ENCODE peak calls at places on chromosomes 13 and 19, in five cellular contexts. One of them, this sample, is unnamed. For H3K4me1, the result is how much of the 10 kb centered on the place peaks cover.

GRCh38 chr13:112071902-112072530 is 5.1 kb downstream of the SOX1 start:
- DNase-seq in mucosa of descending colon: no peak
- DNase-seq in BE2C: no peak
- DNase-seq in fibroblast of lung: no peak
- DNase-seq in naive thymus-derived CD4-positive, alpha-beta T cell: no peak
- DNase-seq in this sample: no peak

GRCh38 chr13:79423801-79424642 is 18.0 kb upstream of the RBM26 start:
- DNase-seq in mucosa of descending colon: no peak
- DNase-seq in naive thymus-derived CD4-positive, alpha-beta T cell: no peak
- DNase-seq in fibroblast of lung: peak
- DNase-seq in BE2C: no peak
- DNase-seq in this sample: no peak

GRCh38 chr19:18292460-18292809 is 11.0 kb upstream of the JUND start:
- DNase-seq in naive thymus-derived CD4-positive, alpha-beta T cell: no peak
- DNase-seq in mucosa of descending colon: no peak
- DNase-seq in BE2C: no peak
- DNase-seq in fibroblast of lung: no peak
- DNase-seq in this sample: no peak

GRCh38 chr13:19910336-19911072 is 47.1 kb upstream of the ZMYM5 start:
- DNase-seq in BE2C: no peak
- DNase-seq in fibroblast of lung: no peak
- DNase-seq in mucosa of descending colon: no peak
- DNase-seq in naive thymus-derived CD4-positive, alpha-beta T cell: no peak
- DNase-seq in this sample: no peak

GRCh38 chr19:6126335-6126974 is 9.0 kb upstream of the ACSBG2 start:
- DNase-seq in mucosa of descending colon: no peak
- DNase-seq in fibroblast of lung: peak
- DNase-seq in naive thymus-derived CD4-positive, alpha-beta T cell: no peak
- DNase-seq in BE2C: peak
- DNase-seq in this sample: no peak

GRCh38 chr19:37855098-37855497 is 51.3 kb downstream of the WDR87 start:
- DNase-seq in BE2C: peak
- DNase-seq in fibroblast of lung: peak
- DNase-seq in mucosa of descending colon: peak
- DNase-seq in naive thymus-derived CD4-positive, alpha-beta T cell: no peak
- DNase-seq in this sample: peak

GRCh38 chr19:33621811-33622504 is at the start of gene CHST8:
- DNase-seq in naive thymus-derived CD4-positive, alpha-beta T cell: no peak
- DNase-seq in fibroblast of lung: no peak
- DNase-seq in mucosa of descending colon: no peak
- DNase-seq in BE2C: peak
- DNase-seq in this sample: no peak

GRCh38 chr13:92433386-92433785 is 793.2 kb upstream of the GPC6 start:
- DNase-seq in BE2C: no peak
- DNase-seq in fibroblast of lung: no peak
- DNase-seq in naive thymus-derived CD4-positive, alpha-beta T cell: no peak
- DNase-seq in mucosa of descending colon: no peak
- DNase-seq in this sample: no peak

GRCh38 chr19:39372047-39372802 is 18.7 kb downstream of the PAF1 start:
- DNase-seq in fibroblast of lung: peak
- DNase-seq in mucosa of descending colon: no peak
- DNase-seq in BE2C: no peak
- DNase-seq in naive thymus-derived CD4-positive, alpha-beta T cell: no peak
- DNase-seq in this sample: peak

GRCh38 chr13:20997301-20998061 is 63.9 kb downstream of the LATS2 start:
- DNase-seq in fibroblast of lung: peak
- DNase-seq in BE2C: no peak
- DNase-seq in mucosa of descending colon: no peak
- DNase-seq in naive thymus-derived CD4-positive, alpha-beta T cell: no peak
- DNase-seq in this sample: no peak

GRCh38 chr19:14772467-14772866 is 5.9 kb downstream of the ADGRE2 start:
- DNase-seq in BE2C: no peak
- DNase-seq in naive thymus-derived CD4-positive, alpha-beta T cell: no peak
- DNase-seq in mucosa of descending colon: no peak
- DNase-seq in fibroblast of lung: no peak
- DNase-seq in this sample: no peak

GRCh38 chr13:43915451-43915850 is 35.7 kb downstream of the LACC1 start:
- DNase-seq in naive thymus-derived CD4-positive, alpha-beta T cell: no peak
- DNase-seq in BE2C: no peak
- DNase-seq in mucosa of descending colon: no peak
- DNase-seq in fibroblast of lung: peak
- DNase-seq in this sample: no peak

GRCh38 chr19:15010497-15011255 is 31.0 kb upstream of the SLC1A6 start:
- DNase-seq in naive thymus-derived CD4-positive, alpha-beta T cell: no peak
- DNase-seq in BE2C: no peak
- DNase-seq in mucosa of descending colon: no peak
- DNase-seq in fibroblast of lung: no peak
- DNase-seq in this sample: no peak

GRCh38 chr13:50222569-50223332 is 207.5 kb downstream of the KCNRG start:
- DNase-seq in fibroblast of lung: peak
- DNase-seq in mucosa of descending colon: peak
- DNase-seq in naive thymus-derived CD4-positive, alpha-beta T cell: no peak
- DNase-seq in BE2C: no peak
- DNase-seq in this sample: peak

DNA sequence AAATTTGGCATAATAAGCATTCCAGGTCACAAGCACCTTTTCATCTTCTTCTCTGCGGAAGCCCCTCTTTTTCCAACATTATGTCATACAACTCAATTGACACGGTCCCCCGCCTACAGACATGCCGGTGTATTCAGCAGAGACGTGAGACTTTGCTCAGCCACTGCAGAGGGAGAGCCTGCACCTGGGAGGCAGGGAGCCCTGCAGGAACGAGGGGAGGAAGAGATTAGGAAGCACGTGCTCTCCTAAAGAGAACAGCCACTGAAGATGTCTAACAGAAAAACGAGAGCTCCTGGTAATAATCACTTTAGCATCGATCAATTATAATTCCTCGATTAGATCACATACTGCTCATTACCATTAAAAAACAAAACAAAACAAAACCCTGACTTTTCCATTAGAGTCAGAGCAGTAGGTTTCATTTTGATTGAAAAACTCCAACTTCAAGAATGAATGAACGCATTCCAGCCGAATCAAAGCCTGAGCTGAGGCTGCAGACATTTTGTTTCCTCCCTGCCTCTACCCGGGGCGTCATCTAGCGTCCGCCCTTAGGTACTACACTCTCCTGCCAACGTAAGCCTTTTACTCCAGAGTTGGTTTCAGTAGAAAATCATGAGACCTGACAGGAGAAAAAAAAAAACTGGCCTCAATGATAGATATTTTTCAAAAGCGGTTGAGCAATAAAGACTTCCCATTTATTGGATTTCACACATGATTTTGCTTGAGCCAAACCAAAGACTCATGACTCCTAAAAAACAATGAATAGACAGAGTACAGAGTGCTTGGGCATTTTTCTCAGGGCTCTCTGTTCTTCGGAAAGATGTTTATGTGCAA is 194.5 kb downstream of the KATNAL1 start:
- DNase-seq in BE2C: peak
- DNase-seq in mucosa of descending colon: peak
- DNase-seq in naive thymus-derived CD4-positive, alpha-beta T cell: peak
- DNase-seq in fibroblast of lung: peak
- DNase-seq in this sample: peak
- H3K4me3 ChIP-seq in BE2C: peak
- H3K4me3 ChIP-seq in mucosa of descending colon: no peak
- H3K4me3 ChIP-seq in naive thymus-derived CD4-positive, alpha-beta T cell: no peak
- H3K4me3 ChIP-seq in fibroblast of lung: no peak
- H3K4me3 ChIP-seq in this sample: no peak

GRCh38 chr13:97273341-97273831 is 51.3 kb downstream of the MBNL2 start:
- DNase-seq in fibroblast of lung: no peak
- DNase-seq in BE2C: no peak
- DNase-seq in naive thymus-derived CD4-positive, alpha-beta T cell: no peak
- DNase-seq in mucosa of descending colon: no peak
- DNase-seq in this sample: no peak
- H3K4me1 ChIP-seq in fibroblast of lung: under half
- H3K4me1 ChIP-seq in BE2C: under half
- H3K4me1 ChIP-seq in naive thymus-derived CD4-positive, alpha-beta T cell: under half
- H3K4me1 ChIP-seq in mucosa of descending colon: under half
- H3K4me1 ChIP-seq in this sample: under half

GRCh38 chr19:12722566-12723382 is 958 bp downstream of the TNPO2 start:
- DNase-seq in naive thymus-derived CD4-positive, alpha-beta T cell: peak
- DNase-seq in BE2C: peak
- DNase-seq in mucosa of descending colon: peak
- DNase-seq in fibroblast of lung: peak
- DNase-seq in this sample: peak
- H3K4me3 ChIP-seq in naive thymus-derived CD4-positive, alpha-beta T cell: peak
- H3K4me3 ChIP-seq in BE2C: peak
- H3K4me3 ChIP-seq in mucosa of descending colon: peak
- H3K4me3 ChIP-seq in fibroblast of lung: peak
- H3K4me3 ChIP-seq in this sample: peak

DNA sequence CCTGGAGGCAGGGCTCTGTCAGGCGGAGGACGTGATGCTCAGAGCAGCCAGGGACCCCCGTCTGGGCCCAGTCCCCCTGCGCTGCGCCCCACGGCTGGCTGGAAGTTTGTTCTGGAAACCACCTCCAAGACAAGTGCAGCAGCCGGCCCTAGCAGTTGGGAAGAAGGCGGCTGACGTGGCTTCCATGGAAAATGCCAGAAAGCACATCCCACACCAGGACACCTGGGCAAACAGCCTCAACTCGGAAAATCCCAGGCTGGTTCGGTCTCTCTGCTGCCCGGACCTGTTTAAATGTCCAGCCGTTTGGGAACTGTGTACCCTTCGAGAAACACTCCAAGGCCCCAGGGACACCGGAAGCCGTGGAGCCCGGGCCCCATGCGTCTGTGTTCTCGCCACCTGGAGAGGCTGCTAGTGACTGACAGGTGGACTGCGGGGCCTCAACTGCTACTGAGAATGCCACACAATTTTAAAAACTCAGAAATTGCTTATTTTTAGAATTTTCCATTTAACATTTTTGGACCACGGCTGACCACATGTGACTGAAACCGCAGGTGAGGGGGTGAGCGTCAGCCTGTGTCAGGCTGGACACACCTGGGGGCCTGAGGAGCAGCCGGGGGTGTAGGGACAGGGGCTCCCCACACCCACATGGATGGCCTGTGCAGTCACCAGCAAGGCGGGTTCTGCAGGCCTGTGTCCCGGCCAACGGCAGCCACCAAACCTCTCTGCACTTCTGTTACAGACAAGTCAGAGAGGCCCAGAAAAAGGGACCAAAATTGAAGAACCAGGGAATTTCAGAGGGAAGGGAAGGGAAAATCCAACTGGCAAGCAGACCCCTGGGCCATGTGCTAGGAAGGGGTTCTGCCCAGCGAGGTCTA is 31.7 kb downstream of the RASA3 start:
- DNase-seq in fibroblast of lung: peak
- DNase-seq in mucosa of descending colon: peak
- DNase-seq in naive thymus-derived CD4-positive, alpha-beta T cell: no peak
- DNase-seq in BE2C: no peak
- DNase-seq in this sample: peak
- H3K4me1 ChIP-seq in fibroblast of lung: under half
- H3K4me1 ChIP-seq in mucosa of descending colon: under half
- H3K4me1 ChIP-seq in naive thymus-derived CD4-positive, alpha-beta T cell: half or more
- H3K4me1 ChIP-seq in BE2C: under half
- H3K4me1 ChIP-seq in this sample: under half

GRCh38 chr19:940591-941291 is 14.9 kb downstream of the ARID3A start:
- DNase-seq in fibroblast of lung: peak
- DNase-seq in mucosa of descending colon: peak
- DNase-seq in naive thymus-derived CD4-positive, alpha-beta T cell: peak
- DNase-seq in BE2C: peak
- DNase-seq in this sample: peak
- H3K4me3 ChIP-seq in fibroblast of lung: no peak
- H3K4me3 ChIP-seq in mucosa of descending colon: no peak
- H3K4me3 ChIP-seq in naive thymus-derived CD4-positive, alpha-beta T cell: peak
- H3K4me3 ChIP-seq in BE2C: peak
- H3K4me3 ChIP-seq in this sample: peak

GRCh38 chr19:1855040-1855827 is 7.0 kb upstream of the REXO1 start:
- DNase-seq in fibroblast of lung: peak
- DNase-seq in mucosa of descending colon: peak
- DNase-seq in naive thymus-derived CD4-positive, alpha-beta T cell: peak
- DNase-seq in BE2C: peak
- DNase-seq in this sample: peak
- H3K4me1 ChIP-seq in fibroblast of lung: under half
- H3K4me1 ChIP-seq in mucosa of descending colon: half or more
- H3K4me1 ChIP-seq in naive thymus-derived CD4-positive, alpha-beta T cell: under half
- H3K4me1 ChIP-seq in BE2C: under half
- H3K4me1 ChIP-seq in this sample: under half

GRCh38 chr19:56142897-56143434 is 1.9 kb downstream of the ZNF444 start:
- DNase-seq in mucosa of descending colon: no peak
- DNase-seq in naive thymus-derived CD4-positive, alpha-beta T cell: no peak
- DNase-seq in fibroblast of lung: no peak
- DNase-seq in BE2C: no peak
- DNase-seq in this sample: no peak

GRCh38 chr19:56144396-56144795 is 3.3 kb downstream of the ZNF444 start:
- DNase-seq in naive thymus-derived CD4-positive, alpha-beta T cell: no peak
- DNase-seq in fibroblast of lung: no peak
- DNase-seq in BE2C: no peak
- DNase-seq in mucosa of descending colon: no peak
- DNase-seq in this sample: no peak

GRCh38 chr19:56141416-56141992 is 417 bp downstream of the ZNF444 start:
- DNase-seq in naive thymus-derived CD4-positive, alpha-beta T cell: peak
- DNase-seq in fibroblast of lung: no peak
- DNase-seq in BE2C: no peak
- DNase-seq in mucosa of descending colon: no peak
- DNase-seq in this sample: no peak

GRCh38 chr19:56140583-56141415 is at the start of gene ZNF444:
- DNase-seq in fibroblast of lung: peak
- DNase-seq in mucosa of descending colon: peak
- DNase-seq in naive thymus-derived CD4-positive, alpha-beta T cell: peak
- DNase-seq in BE2C: peak
- DNase-seq in this sample: peak

DNA sequence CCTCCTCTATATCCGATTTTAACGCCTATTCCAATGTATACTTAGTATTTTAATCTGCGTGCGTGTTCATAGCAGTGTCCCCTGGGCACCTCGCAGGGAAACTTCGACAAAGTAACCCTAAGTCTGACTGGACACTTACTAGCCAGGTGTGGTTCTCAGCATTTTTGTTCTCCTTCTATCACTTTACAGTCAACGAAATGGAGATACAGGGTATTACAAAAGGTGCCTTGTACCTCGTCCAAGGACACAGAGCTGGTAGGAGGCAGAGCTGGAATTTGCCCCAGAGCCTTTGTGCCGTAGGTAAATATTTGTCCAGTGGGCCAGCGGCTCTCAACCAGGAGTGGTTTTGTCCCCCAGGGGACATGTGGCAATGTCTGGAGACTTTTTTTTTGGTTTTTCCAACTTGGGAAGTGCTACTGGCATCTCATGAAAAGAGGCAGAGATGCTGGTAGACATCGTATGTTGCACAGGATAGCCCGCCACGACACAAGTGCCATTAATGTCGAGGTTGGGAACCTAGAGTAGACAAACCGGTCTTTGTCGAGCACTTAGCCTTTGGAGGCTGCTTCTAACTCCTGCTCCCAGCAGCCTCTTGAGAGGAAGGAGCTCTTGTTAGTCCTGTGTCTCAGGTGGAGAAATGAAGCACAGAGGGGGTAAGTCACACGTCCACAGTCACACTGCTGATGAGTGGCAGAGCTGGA is 1.1 kb downstream of the ZNF444 start:
- DNase-seq in naive thymus-derived CD4-positive, alpha-beta T cell: no peak
- DNase-seq in fibroblast of lung: no peak
- DNase-seq in BE2C: no peak
- DNase-seq in mucosa of descending colon: no peak
- DNase-seq in this sample: no peak
- H3K4me3 ChIP-seq in naive thymus-derived CD4-positive, alpha-beta T cell: peak
- H3K4me3 ChIP-seq in fibroblast of lung: peak
- H3K4me3 ChIP-seq in BE2C: peak
- H3K4me3 ChIP-seq in mucosa of descending colon: no peak
- H3K4me3 ChIP-seq in this sample: no peak